ENCODE peak calls at places on chromosomes 7 and 10, in eight cellular contexts. C is fibroblast of mammary gland, Z is WTC11, D is lower lobe of right lung, U is renal cortical epithelial cell, X is AG08395, F is cardiac septum, N is GM06990. E is an unnamed sample.

GRCh38 chr10:62244785-62245595 is 23.7 kb downstream of the RTKN2 start:
- DNase-seq in C (peak; percentile 84), Z (no peak), D (no peak), U (peak; percentile 76), X (peak; percentile 41), F (no peak), N (peak; percentile 46), E (peak; percentile 38)

GRCh38 chr10:60573342-60573741 is 183.7 kb upstream of the ANK3 start:
- DNase-seq in C (no peak), Z (no peak), D (no peak), U (peak; percentile 82), X (no peak), F (no peak), N (peak; percentile 5), E (no peak)

GRCh38 chr10:89576022-89576421 is 40.6 kb upstream of the SLC16A12 start:
- DNase-seq in C (no peak), Z (no peak), D (no peak), U (no peak), X (no peak), F (no peak), N (no peak), E (no peak)

GRCh38 chr7:100486753-100487446 is 3.2 kb downstream of the NYAP1 start:
- DNase-seq in C (peak; percentile 48), Z (peak; percentile 41), D (no peak), U (no peak), X (no peak), F (no peak), N (no peak), E (peak; percentile 38)

GRCh38 chr10:74077416-74077815 is 73.2 kb downstream of the AP3M1 start:
- DNase-seq in C (no peak), Z (no peak), D (no peak), U (peak; percentile 84), X (no peak), F (no peak), N (no peak), E (no peak)

GRCh38 chr7:26100940-26101339 is 51.1 kb upstream of the NFE2L3 start:
- DNase-seq in C (no peak), Z (no peak), D (no peak), U (no peak), X (no peak), F (no peak), N (peak; percentile 51), E (no peak)

GRCh38 chr10:32197423-32197822 is 141.2 kb upstream of the KIF5B start:
- DNase-seq in C (no peak), Z (no peak), D (no peak), U (no peak), X (no peak), F (no peak), N (no peak), E (no peak)

GRCh38 chr10:116241642-116242405 is 31.2 kb downstream of the GFRA1 start:
- DNase-seq in C (no peak), Z (no peak), D (no peak), U (no peak), X (peak; percentile 29), F (no peak), N (no peak), E (no peak)

GRCh38 chr10:93841930-93842329 is 51.8 kb upstream of the SLC35G1 start:
- DNase-seq in C (no peak), Z (peak; percentile 72), D (no peak), U (no peak), X (no peak), F (no peak), N (no peak), E (no peak)

GRCh38 chr10:34567854-34568253 is 247.2 kb downstream of the PARD3 start:
- DNase-seq in C (no peak), Z (no peak), D (no peak), U (no peak), X (no peak), F (no peak), N (no peak), E (no peak)

GRCh38 chr10:3749597-3750351 is 35.2 kb downstream of the KLF6 start:
- DNase-seq in C (peak; percentile 93), Z (no peak), D (no peak), U (peak; percentile 82), X (peak; percentile 72), F (no peak), N (no peak), E (no peak)

E was measured in NCI-H226.